ENCODE peak calls at places on chromosomes 13 and 19, in six cellular contexts. One of them, this sample, is unnamed.

GRCh38 chr13:94987081-94987480 is 274.7 kb upstream of the SOX21 start:
- DNase-seq in mesendoderm: no peak
- DNase-seq in mesenchymal stem cell: no peak
- DNase-seq in H1: no peak
- DNase-seq in IMR-90: no peak
- DNase-seq in neuronal stem cell: no peak
- DNase-seq in this sample: no peak

GRCh38 chr19:3369337-3370213 is 3.2 kb downstream of the NFIC start:
- DNase-seq in mesendoderm: peak
- DNase-seq in mesenchymal stem cell: peak
- DNase-seq in IMR-90: peak
- DNase-seq in neuronal stem cell: no peak
- DNase-seq in H1: no peak
- DNase-seq in this sample: peak

GRCh38 chr13:60759499-60759898 is 362.5 kb downstream of the TDRD3 start:
- DNase-seq in mesenchymal stem cell: no peak
- DNase-seq in H1: no peak
- DNase-seq in neuronal stem cell: peak
- DNase-seq in IMR-90: no peak
- DNase-seq in mesendoderm: peak
- DNase-seq in this sample: no peak

GRCh38 chr13:42969558-42970172 is 22.4 kb downstream of the EPSTI1 start:
- DNase-seq in mesenchymal stem cell: peak
- DNase-seq in IMR-90: peak
- DNase-seq in H1: no peak
- DNase-seq in mesendoderm: peak
- DNase-seq in neuronal stem cell: peak
- DNase-seq in this sample: peak

GRCh38 chr13:38767506-38768265 is 80.8 kb downstream of the FREM2 start:
- DNase-seq in H1: no peak
- DNase-seq in neuronal stem cell: no peak
- DNase-seq in IMR-90: no peak
- DNase-seq in mesenchymal stem cell: no peak
- DNase-seq in mesendoderm: no peak
- DNase-seq in this sample: no peak

GRCh38 chr19:7456964-7457541 is 31.8 kb downstream of the PEX11G start:
- DNase-seq in IMR-90: no peak
- DNase-seq in neuronal stem cell: no peak
- DNase-seq in mesendoderm: no peak
- DNase-seq in H1: no peak
- DNase-seq in mesenchymal stem cell: no peak
- DNase-seq in this sample: no peak

GRCh38 chr13:36352350-36352749 is 6.2 kb upstream of the SPART start:
- DNase-seq in mesendoderm: no peak
- DNase-seq in H1: no peak
- DNase-seq in IMR-90: peak
- DNase-seq in mesenchymal stem cell: peak
- DNase-seq in neuronal stem cell: no peak
- DNase-seq in this sample: no peak

GRCh38 chr13:45361596-45362206 is 20.7 kb upstream of the TPT1 start:
- DNase-seq in neuronal stem cell: no peak
- DNase-seq in mesenchymal stem cell: no peak
- DNase-seq in H1: no peak
- DNase-seq in mesendoderm: peak
- DNase-seq in IMR-90: peak
- DNase-seq in this sample: peak

GRCh38 chr13:75316427-75316826 is 165.5 kb downstream of the TBC1D4 start:
- DNase-seq in mesenchymal stem cell: peak
- DNase-seq in H1: no peak
- DNase-seq in neuronal stem cell: no peak
- DNase-seq in mesendoderm: no peak
- DNase-seq in IMR-90: peak
- DNase-seq in this sample: no peak

GRCh38 chr19:49692102-49692599 is 1.2 kb downstream of the CPT1C start:
- DNase-seq in mesendoderm: no peak
- DNase-seq in neuronal stem cell: no peak
- DNase-seq in mesenchymal stem cell: no peak
- DNase-seq in H1: no peak
- DNase-seq in IMR-90: no peak
- DNase-seq in this sample: no peak

GRCh38 chr19:45641274-45642105 is 2.3 kb upstream of the EML2 start:
- DNase-seq in mesendoderm: peak
- DNase-seq in mesenchymal stem cell: peak
- DNase-seq in IMR-90: peak
- DNase-seq in H1: peak
- DNase-seq in neuronal stem cell: peak
- DNase-seq in this sample: peak

GRCh38 chr13:51760592-51760991 is 43.4 kb downstream of the DHRS12 start:
- DNase-seq in neuronal stem cell: no peak
- DNase-seq in H1: no peak
- DNase-seq in mesenchymal stem cell: no peak
- DNase-seq in mesendoderm: no peak
- DNase-seq in IMR-90: no peak
- DNase-seq in this sample: no peak

GRCh38 chr19:37227996-37228395 is 10.0 kb downstream of the ZNF383 start:
- DNase-seq in mesenchymal stem cell: no peak
- DNase-seq in mesendoderm: peak
- DNase-seq in H1: no peak
- DNase-seq in IMR-90: no peak
- DNase-seq in neuronal stem cell: no peak
- DNase-seq in this sample: peak

GRCh38 chr19:1465191-1466016 is 13.6 kb downstream of the C19orf25 start:
- DNase-seq in neuronal stem cell: no peak
- DNase-seq in mesenchymal stem cell: peak
- DNase-seq in mesendoderm: peak
- DNase-seq in H1: no peak
- DNase-seq in IMR-90: peak
- DNase-seq in this sample: peak

GRCh38 chr13:79936368-79937136 is 404.4 kb downstream of the SPRY2 start:
- DNase-seq in mesenchymal stem cell: peak
- DNase-seq in H1: no peak
- DNase-seq in neuronal stem cell: no peak
- DNase-seq in IMR-90: peak
- DNase-seq in mesendoderm: peak
- DNase-seq in this sample: no peak

GRCh38 chr13:79933389-79933788 is 407.5 kb downstream of the SPRY2 start:
- DNase-seq in H1: no peak
- DNase-seq in mesenchymal stem cell: no peak
- DNase-seq in neuronal stem cell: no peak
- DNase-seq in mesendoderm: no peak
- DNase-seq in IMR-90: no peak
- DNase-seq in this sample: no peak

GRCh38 chr13:79937311-79938243 is 403.3 kb downstream of the SPRY2 start:
- DNase-seq in IMR-90: no peak
- DNase-seq in H1: no peak
- DNase-seq in mesenchymal stem cell: no peak
- DNase-seq in mesendoderm: no peak
- DNase-seq in neuronal stem cell: no peak
- DNase-seq in this sample: no peak

GRCh38 chr13:79932556-79932955 is 408.4 kb downstream of the SPRY2 start:
- DNase-seq in neuronal stem cell: no peak
- DNase-seq in H1: no peak
- DNase-seq in IMR-90: no peak
- DNase-seq in mesenchymal stem cell: no peak
- DNase-seq in mesendoderm: no peak
- DNase-seq in this sample: no peak

GRCh38 chr13:79935121-79935520 is 405.8 kb downstream of the SPRY2 start:
- DNase-seq in mesendoderm: no peak
- DNase-seq in IMR-90: peak
- DNase-seq in neuronal stem cell: no peak
- DNase-seq in H1: no peak
- DNase-seq in mesenchymal stem cell: no peak
- DNase-seq in this sample: no peak
- H3K4ac ChIP-seq in mesendoderm: no peak
- H3K4ac ChIP-seq in IMR-90: peak
- H3K4ac ChIP-seq in neuronal stem cell: no peak
- H3K4ac ChIP-seq in H1: no peak
- H3K4ac ChIP-seq in mesenchymal stem cell: no peak
- H3K4ac ChIP-seq in this sample: no peak

GRCh38 chr19:23762884-23763711 is 4.4 kb upstream of the ZNF681 start:
- DNase-seq in H1: peak
- DNase-seq in IMR-90: peak
- DNase-seq in neuronal stem cell: peak
- DNase-seq in mesenchymal stem cell: peak
- DNase-seq in mesendoderm: peak
- DNase-seq in this sample: peak
- H2BK5ac ChIP-seq in H1: peak
- H2BK5ac ChIP-seq in IMR-90: no peak
- H2BK5ac ChIP-seq in neuronal stem cell: peak
- H2BK5ac ChIP-seq in mesenchymal stem cell: no peak
- H2BK5ac ChIP-seq in mesendoderm: peak
- H2BK5ac ChIP-seq in this sample: no peak

GRCh38 chr19:44332145-44332544 is 24.3 kb downstream of the ZNF112 start:
- DNase-seq in IMR-90: no peak
- DNase-seq in neuronal stem cell: no peak
- DNase-seq in H1: no peak
- DNase-seq in mesendoderm: no peak
- DNase-seq in mesenchymal stem cell: no peak
- DNase-seq in this sample: no peak
- H3K4ac ChIP-seq in IMR-90: no peak
- H3K4ac ChIP-seq in neuronal stem cell: no peak
- H3K4ac ChIP-seq in H1: no peak
- H3K4ac ChIP-seq in mesendoderm: no peak
- H3K4ac ChIP-seq in mesenchymal stem cell: no peak
- H3K4ac ChIP-seq in this sample: no peak

DNA sequence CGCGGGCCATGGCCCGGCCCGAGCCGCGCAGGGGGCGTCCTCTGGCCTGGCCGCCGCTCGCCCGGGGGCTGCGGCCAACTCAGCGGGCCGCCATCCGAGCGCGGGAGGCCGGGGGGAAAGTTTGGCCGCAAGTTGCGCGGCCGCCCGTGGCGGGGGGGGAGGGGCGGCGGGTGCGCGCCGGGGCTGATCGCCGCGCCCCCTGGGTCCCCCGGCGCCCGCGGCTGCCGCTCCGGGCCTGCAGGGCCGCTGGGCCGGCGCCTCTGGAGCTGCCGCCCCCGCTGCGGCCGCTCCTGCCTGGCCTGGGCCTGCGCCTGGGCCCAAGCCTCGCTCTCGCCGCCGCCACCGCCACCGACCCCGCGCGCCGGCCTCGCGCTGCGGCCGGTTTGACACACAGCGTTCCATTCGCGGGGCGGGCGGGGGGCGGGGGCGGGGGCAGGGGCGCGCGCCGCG is at the start of gene NR2F6:
- DNase-seq in mesendoderm: no peak
- DNase-seq in H1: no peak
- DNase-seq in IMR-90: no peak
- DNase-seq in neuronal stem cell: no peak
- DNase-seq in mesenchymal stem cell: no peak
- DNase-seq in this sample: no peak
- H2BK5ac ChIP-seq in mesendoderm: peak
- H2BK5ac ChIP-seq in H1: peak
- H2BK5ac ChIP-seq in IMR-90: peak
- H2BK5ac ChIP-seq in neuronal stem cell: peak
- H2BK5ac ChIP-seq in mesenchymal stem cell: peak
- H2BK5ac ChIP-seq in this sample: no peak

GRCh38 chr19:4911786-4912672 is 2.7 kb downstream of the UHRF1 start:
- DNase-seq in neuronal stem cell: no peak
- DNase-seq in mesendoderm: peak
- DNase-seq in H1: peak
- DNase-seq in IMR-90: peak
- DNase-seq in mesenchymal stem cell: peak
- DNase-seq in this sample: no peak
- H3K4ac ChIP-seq in neuronal stem cell: no peak
- H3K4ac ChIP-seq in mesendoderm: no peak
- H3K4ac ChIP-seq in H1: no peak
- H3K4ac ChIP-seq in IMR-90: peak
- H3K4ac ChIP-seq in mesenchymal stem cell: peak
- H3K4ac ChIP-seq in this sample: no peak

This sample was measured in H9.